ENCODE peak calls at places on chromosomes 13 and 19, in eight cellular contexts. One of them, this sample, is unnamed.

GRCh38 chr13:24627864-24628418 is 52.3 kb upstream of the ATP12A start:
- DNase-seq in mesendoderm: peak; percentile 51
- DNase-seq in stimulated activated CD4-positive, alpha-beta T cell treated with anti-CD3 and anti-CD28 coated beads, Interleukin-2, amount 100 ng/mL, for 48 hours: no peak
- DNase-seq in left colon: no peak
- DNase-seq in AG08396: no peak
- DNase-seq in cardiac fibroblast: no peak
- DNase-seq in kidney tubule cell: no peak
- DNase-seq in ELR: no peak
- DNase-seq in this sample: peak; percentile 7

GRCh38 chr13:49649244-49649962 is 21.1 kb downstream of the ARL11 start:
- DNase-seq in mesendoderm: peak; percentile 70
- DNase-seq in stimulated activated CD4-positive, alpha-beta T cell treated with anti-CD3 and anti-CD28 coated beads, Interleukin-2, amount 100 ng/mL, for 48 hours: no peak
- DNase-seq in left colon: no peak
- DNase-seq in AG08396: peak; percentile 37
- DNase-seq in cardiac fibroblast: peak; percentile 64
- DNase-seq in kidney tubule cell: peak; percentile 23
- DNase-seq in ELR: peak; percentile 68
- DNase-seq in this sample: peak; percentile 67

GRCh38 chr13:104810242-104810641 is 1725.2 kb downstream of the EFNB2 start:
- DNase-seq in mesendoderm: no peak
- DNase-seq in stimulated activated CD4-positive, alpha-beta T cell treated with anti-CD3 and anti-CD28 coated beads, Interleukin-2, amount 100 ng/mL, for 48 hours: no peak
- DNase-seq in left colon: no peak
- DNase-seq in AG08396: no peak
- DNase-seq in cardiac fibroblast: no peak
- DNase-seq in kidney tubule cell: no peak
- DNase-seq in ELR: no peak
- DNase-seq in this sample: no peak

GRCh38 chr13:76339649-76340048 is 546.6 kb downstream of the KCTD12 start:
- DNase-seq in mesendoderm: no peak
- DNase-seq in stimulated activated CD4-positive, alpha-beta T cell treated with anti-CD3 and anti-CD28 coated beads, Interleukin-2, amount 100 ng/mL, for 48 hours: no peak
- DNase-seq in left colon: no peak
- DNase-seq in AG08396: no peak
- DNase-seq in cardiac fibroblast: no peak
- DNase-seq in kidney tubule cell: no peak
- DNase-seq in ELR: no peak
- DNase-seq in this sample: no peak

GRCh38 chr13:54775501-54776191 is 1747.0 kb downstream of the OLFM4 start:
- DNase-seq in mesendoderm: no peak
- DNase-seq in stimulated activated CD4-positive, alpha-beta T cell treated with anti-CD3 and anti-CD28 coated beads, Interleukin-2, amount 100 ng/mL, for 48 hours: no peak
- DNase-seq in left colon: no peak
- DNase-seq in AG08396: no peak
- DNase-seq in cardiac fibroblast: no peak
- DNase-seq in kidney tubule cell: no peak
- DNase-seq in ELR: no peak
- DNase-seq in this sample: no peak

GRCh38 chr19:37925212-37925611 is 18.2 kb downstream of the SIPA1L3 start:
- DNase-seq in mesendoderm: no peak
- DNase-seq in stimulated activated CD4-positive, alpha-beta T cell treated with anti-CD3 and anti-CD28 coated beads, Interleukin-2, amount 100 ng/mL, for 48 hours: no peak
- DNase-seq in left colon: no peak
- DNase-seq in AG08396: no peak
- DNase-seq in cardiac fibroblast: no peak
- DNase-seq in kidney tubule cell: no peak
- DNase-seq in ELR: no peak
- DNase-seq in this sample: no peak

GRCh38 chr13:32904271-32904670 is 112.0 kb upstream of the KL start:
- DNase-seq in mesendoderm: no peak
- DNase-seq in stimulated activated CD4-positive, alpha-beta T cell treated with anti-CD3 and anti-CD28 coated beads, Interleukin-2, amount 100 ng/mL, for 48 hours: no peak
- DNase-seq in left colon: no peak
- DNase-seq in AG08396: no peak
- DNase-seq in cardiac fibroblast: no peak
- DNase-seq in kidney tubule cell: no peak
- DNase-seq in ELR: no peak
- DNase-seq in this sample: no peak

GRCh38 chr19:39563408-39563807 is 23.4 kb upstream of the EID2 start:
- DNase-seq in mesendoderm: peak; percentile 49
- DNase-seq in stimulated activated CD4-positive, alpha-beta T cell treated with anti-CD3 and anti-CD28 coated beads, Interleukin-2, amount 100 ng/mL, for 48 hours: no peak
- DNase-seq in left colon: no peak
- DNase-seq in AG08396: no peak
- DNase-seq in cardiac fibroblast: peak; percentile 85
- DNase-seq in kidney tubule cell: peak; percentile 92
- DNase-seq in ELR: peak; percentile 55
- DNase-seq in this sample: peak; percentile 84

GRCh38 chr19:14089412-14089661 is 1.2 kb downstream of the SAMD1 start:
- DNase-seq in mesendoderm: peak; percentile 55
- DNase-seq in stimulated activated CD4-positive, alpha-beta T cell treated with anti-CD3 and anti-CD28 coated beads, Interleukin-2, amount 100 ng/mL, for 48 hours: no peak
- DNase-seq in left colon: no peak
- DNase-seq in AG08396: peak; percentile 9
- DNase-seq in cardiac fibroblast: peak; percentile 40
- DNase-seq in kidney tubule cell: no peak
- DNase-seq in ELR: peak; percentile 37
- DNase-seq in this sample: peak; percentile 56

GRCh38 chr13:110697842-110698241 is 8.1 kb downstream of the CARS2 start:
- DNase-seq in mesendoderm: no peak
- DNase-seq in stimulated activated CD4-positive, alpha-beta T cell treated with anti-CD3 and anti-CD28 coated beads, Interleukin-2, amount 100 ng/mL, for 48 hours: no peak
- DNase-seq in left colon: no peak
- DNase-seq in AG08396: no peak
- DNase-seq in cardiac fibroblast: no peak
- DNase-seq in kidney tubule cell: no peak
- DNase-seq in ELR: no peak
- DNase-seq in this sample: no peak

GRCh38 chr13:37657134-37657533 is 58.6 kb upstream of the POSTN start:
- DNase-seq in mesendoderm: no peak
- DNase-seq in stimulated activated CD4-positive, alpha-beta T cell treated with anti-CD3 and anti-CD28 coated beads, Interleukin-2, amount 100 ng/mL, for 48 hours: no peak
- DNase-seq in left colon: no peak
- DNase-seq in AG08396: no peak
- DNase-seq in cardiac fibroblast: peak; percentile 95
- DNase-seq in kidney tubule cell: peak; percentile 90
- DNase-seq in ELR: peak; percentile 80
- DNase-seq in this sample: no peak